ENCODE peak calls at places on chromosomes 4 and X, in four cellular contexts. One of them, this sample, is unnamed.

GRCh38 chr4:182449186-182449880 is 206.1 kb downstream of the TENM3 start:
- DNase-seq in lower leg skin: peak; percentile 20
- DNase-seq in GM12865: no peak
- DNase-seq in brain microvascular endothelial cell: peak; percentile 35
- DNase-seq in this sample: no peak

GRCh38 chr4:8506373-8507250 is 66.0 kb downstream of the TRMT44 start:
- DNase-seq in lower leg skin: peak; percentile 21
- DNase-seq in GM12865: no peak
- DNase-seq in brain microvascular endothelial cell: peak; percentile 52
- DNase-seq in this sample: peak; percentile 39

GRCh38 chrX:10457092-10457491 is 163.3 kb downstream of the MID1 start:
- DNase-seq in lower leg skin: no peak
- DNase-seq in GM12865: no peak
- DNase-seq in brain microvascular endothelial cell: peak; percentile 41
- DNase-seq in this sample: no peak

GRCh38 chrX:134949271-134949670 is 41.5 kb upstream of the SMIM10 start:
- DNase-seq in lower leg skin: no peak
- DNase-seq in GM12865: no peak
- DNase-seq in brain microvascular endothelial cell: peak; percentile 35
- DNase-seq in this sample: no peak

GRCh38 chr4:76199664-76200211 is 13.9 kb downstream of the SCARB2 start:
- DNase-seq in lower leg skin: no peak
- DNase-seq in GM12865: peak; percentile 95
- DNase-seq in brain microvascular endothelial cell: peak; percentile 33
- DNase-seq in this sample: no peak

GRCh38 chrX:40165861-40166260 is 68.1 kb upstream of the BCOR start:
- DNase-seq in lower leg skin: no peak
- DNase-seq in GM12865: no peak
- DNase-seq in brain microvascular endothelial cell: no peak
- DNase-seq in this sample: no peak

GRCh38 chr4:169219440-169219839 is 51.3 kb downstream of the SH3RF1 start:
- DNase-seq in lower leg skin: no peak
- DNase-seq in GM12865: no peak
- DNase-seq in brain microvascular endothelial cell: no peak
- DNase-seq in this sample: no peak

GRCh38 chr4:65918217-65918616 is 247.9 kb upstream of the EPHA5 start:
- DNase-seq in lower leg skin: no peak
- DNase-seq in GM12865: no peak
- DNase-seq in brain microvascular endothelial cell: no peak
- DNase-seq in this sample: no peak

GRCh38 chr4:184548321-184548650 is 73.9 kb upstream of the IRF2 start:
- DNase-seq in lower leg skin: no peak
- DNase-seq in GM12865: no peak
- DNase-seq in brain microvascular endothelial cell: no peak
- DNase-seq in this sample: no peak

GRCh38 chr4:8055206-8055605 is 103.4 kb downstream of the ABLIM2 start:
- DNase-seq in lower leg skin: no peak
- DNase-seq in GM12865: no peak
- DNase-seq in brain microvascular endothelial cell: no peak
- DNase-seq in this sample: no peak

GRCh38 chr4:21830272-21830671 is 118.3 kb downstream of the KCNIP4 start:
- DNase-seq in lower leg skin: no peak
- DNase-seq in GM12865: no peak
- DNase-seq in brain microvascular endothelial cell: peak; percentile 39
- DNase-seq in this sample: no peak

GRCh38 chr4:24836843-24837242 is 41.5 kb downstream of the SOD3 start:
- DNase-seq in lower leg skin: no peak
- DNase-seq in GM12865: no peak
- DNase-seq in brain microvascular endothelial cell: no peak
- DNase-seq in this sample: no peak

GRCh38 chr4:159035570-159035969 is 67.3 kb upstream of the RAPGEF2 start:
- DNase-seq in lower leg skin: no peak
- DNase-seq in GM12865: peak; percentile 51
- DNase-seq in brain microvascular endothelial cell: no peak
- DNase-seq in this sample: no peak

GRCh38 chr4:182643801-182644311 is 273.3 kb downstream of the DCTD start:
- DNase-seq in lower leg skin: peak; percentile 21
- DNase-seq in GM12865: no peak
- DNase-seq in brain microvascular endothelial cell: peak; percentile 81
- DNase-seq in this sample: peak; percentile 76

GRCh38 chr4:8228319-8229250 is 29.5 kb downstream of the SH3TC1 start:
- DNase-seq in lower leg skin: peak; percentile 73
- DNase-seq in GM12865: peak; percentile 93
- DNase-seq in brain microvascular endothelial cell: peak; percentile 61
- DNase-seq in this sample: peak; percentile 55

GRCh38 chr4:94214703-94215360 is 7.2 kb downstream of the SMARCAD1 start:
- DNase-seq in lower leg skin: no peak
- DNase-seq in GM12865: no peak
- DNase-seq in brain microvascular endothelial cell: no peak
- DNase-seq in this sample: no peak

GRCh38 chr4:183631577-183632198 is 27.3 kb downstream of the RWDD4 start:
- DNase-seq in lower leg skin: no peak
- DNase-seq in GM12865: no peak
- DNase-seq in brain microvascular endothelial cell: no peak
- DNase-seq in this sample: no peak

This sample was measured in AG04450.